ENCODE peak calls at places on chromosomes 2 and 18, in four cellular contexts. E, I, U and B are unnamed samples. For H3K36me3, the result is how much of the 10 kb centered on the place peaks cover.

GRCh38 chr2:25960396-25960795 is 21.9 kb downstream of the KIF3C start:
- DNase-seq in E (no peak), U (no peak), I (no peak), B (no peak)

GRCh38 chr2:226799976-226800940 is 638 bp upstream of the IRS1 start:
- DNase-seq in U (no peak), E (no peak), I (peak), B (no peak)

GRCh38 chr2:204544961-204545860 is at the start of gene PARD3B:
- DNase-seq in E (peak), I (peak), U (peak), B (no peak)

GRCh38 chr2:229578052-229578846 is 136.1 kb downstream of the DNER start:
- DNase-seq in E (no peak), I (no peak), U (no peak), B (no peak)

GRCh38 chr18:3016584-3017292 is 3.8 kb upstream of the LPIN2 start:
- DNase-seq in U (no peak), I (peak), E (no peak), B (no peak)

GRCh38 chr2:24515841-24516240 is 24.8 kb downstream of the NCOA1 start:
- DNase-seq in U (no peak), E (peak), I (no peak), B (no peak)

GRCh38 chr2:42106257-42106816 is 58.5 kb downstream of the PKDCC start:
- DNase-seq in E (no peak), I (no peak), U (no peak), B (no peak)

GRCh38 chr18:26429535-26429934 is 118.8 kb downstream of the KCTD1 start:
- DNase-seq in E (peak), U (no peak), I (no peak), B (peak)

GRCh38 chr18:59915606-59916005 is 15.8 kb downstream of the PMAIP1 start:
- DNase-seq in U (no peak), E (no peak), I (no peak), B (no peak)

GRCh38 chr2:203871371-203871983 is 3.9 kb downstream of the CTLA4 start:
- DNase-seq in I (no peak), U (no peak), E (no peak), B (no peak)

GRCh38 chr2:154960802-154961583 is 262.5 kb downstream of the KCNJ3 start:
- DNase-seq in U (no peak), E (no peak), I (no peak), B (no peak)

GRCh38 chr2:231926761-231927565 is 767 bp upstream of the NPPC start:
- DNase-seq in E (no peak), I (peak), U (no peak), B (no peak)

GRCh38 chr2:147051248-147051647 is 793.6 kb upstream of the ACVR2A start:
- DNase-seq in E (no peak), U (no peak), I (no peak), B (no peak)

GRCh38 chr2:30622452-30622851 is 175.4 kb downstream of the LCLAT1 start:
- DNase-seq in U (no peak), E (no peak), I (no peak), B (no peak)

GRCh38 chr2:176140520-176141317 is 10.6 kb upstream of the HOXD4 start:
- DNase-seq in I (peak), E (no peak), U (peak), B (no peak)

GRCh38 chr18:54284967-54285785 is 15.9 kb downstream of the POLI start:
- DNase-seq in E (peak), I (no peak), U (no peak), B (no peak)

GRCh38 chr2:26970244-26970927 is at the start of gene MAPRE3:
- DNase-seq in U (peak), E (peak), I (peak), B (no peak)

GRCh38 chr2:240429341-240429871 is 6.1 kb upstream of the GPC1 start:
- DNase-seq in E (no peak), I (peak), U (peak), B (no peak)

GRCh38 chr18:23200751-23201150 is 65.5 kb downstream of the CABLES1 start:
- DNase-seq in I (no peak), U (no peak), E (no peak), B (no peak)
- H3K36me3 ChIP-seq in I (under half), U (under half), E (under half), B (under half)

GRCh38 chr2:37985333-37985732 is 60.2 kb downstream of the RMDN2 start:
- DNase-seq in E (peak), U (no peak), I (no peak), B (no peak)

GRCh38 chr2:37983719-37984118 is 58.6 kb downstream of the RMDN2 start:
- DNase-seq in I (no peak), E (no peak), U (no peak), B (no peak)

GRCh38 chr2:37982847-37983246 is 57.8 kb downstream of the RMDN2 start:
- DNase-seq in I (no peak), E (no peak), U (no peak), B (no peak)

GRCh38 chr2:37984176-37984575 is 59.1 kb downstream of the RMDN2 start:
- DNase-seq in I (no peak), E (no peak), U (no peak), B (no peak)

DNA sequence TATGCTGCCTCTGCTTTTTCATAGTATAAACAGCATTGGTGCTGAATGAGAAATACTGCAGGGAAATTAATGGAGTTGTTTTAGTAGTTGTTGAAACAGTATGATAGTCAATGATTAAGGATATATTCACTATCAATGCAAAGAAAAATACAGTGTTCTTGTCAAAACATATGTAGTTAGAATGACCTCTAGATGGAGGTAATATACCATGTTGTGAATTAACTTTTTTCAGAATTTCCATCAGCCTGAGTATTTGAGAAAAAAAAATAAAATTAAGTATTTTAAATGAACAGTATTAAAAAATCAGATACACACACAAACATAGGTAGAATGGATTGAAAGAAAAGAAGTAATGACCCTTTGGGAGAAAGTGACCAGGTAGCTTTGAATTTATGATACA is 59.5 kb downstream of the RMDN2 start:
- DNase-seq in U (no peak), E (peak), I (no peak), B (no peak)
- TF ChIP-seq CTCF in U (no peak), E (no peak), I (peak), B (no peak)

GRCh38 chr2:235721586-235721985 is 227.7 kb downstream of the AGAP1 start:
- DNase-seq in E (no peak), I (peak), U (no peak), B (no peak)

GRCh38 chr2:235724964-235725603 is 231.2 kb downstream of the AGAP1 start:
- DNase-seq in U (peak), E (no peak), I (peak), B (no peak)

GRCh38 chr2:235723811-235724465 is 230.1 kb downstream of the AGAP1 start:
- DNase-seq in E (no peak), I (peak), U (no peak), B (no peak)

GRCh38 chr2:235723371-235723770 is 229.5 kb downstream of the AGAP1 start:
- DNase-seq in U (no peak), E (no peak), I (peak), B (no peak)

DNA sequence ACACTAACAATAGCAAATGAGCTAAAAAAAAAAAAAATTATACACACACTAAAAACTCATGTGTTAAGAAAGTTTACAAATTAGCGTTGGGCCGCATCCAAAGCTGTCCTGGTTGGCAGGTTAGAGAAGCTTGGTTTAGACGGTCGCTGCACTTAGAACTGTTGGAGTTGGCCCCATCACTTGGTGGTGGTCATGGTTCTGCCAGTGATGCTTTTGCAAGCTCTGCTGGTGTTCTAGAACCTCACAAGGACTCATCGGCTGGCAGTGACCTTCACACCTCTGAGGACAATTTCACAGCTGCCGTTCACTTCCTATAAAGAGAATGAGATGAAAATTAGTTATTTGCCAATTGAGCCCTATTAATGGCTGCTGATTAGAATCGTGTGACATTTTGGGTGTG is 229.0 kb downstream of the AGAP1 start:
- DNase-seq in I (peak), U (no peak), E (no peak), B (no peak)
- H3K36me3 ChIP-seq in I (under half), U (under half), E (under half), B (under half)

GRCh38 chr2:239075918-239076727 is 228.2 kb downstream of the TWIST2 start:
- DNase-seq in E (no peak), U (no peak), I (peak), B (no peak)
- TF ChIP-seq CTCF in E (no peak), U (no peak), I (no peak), B (no peak)

DNA sequence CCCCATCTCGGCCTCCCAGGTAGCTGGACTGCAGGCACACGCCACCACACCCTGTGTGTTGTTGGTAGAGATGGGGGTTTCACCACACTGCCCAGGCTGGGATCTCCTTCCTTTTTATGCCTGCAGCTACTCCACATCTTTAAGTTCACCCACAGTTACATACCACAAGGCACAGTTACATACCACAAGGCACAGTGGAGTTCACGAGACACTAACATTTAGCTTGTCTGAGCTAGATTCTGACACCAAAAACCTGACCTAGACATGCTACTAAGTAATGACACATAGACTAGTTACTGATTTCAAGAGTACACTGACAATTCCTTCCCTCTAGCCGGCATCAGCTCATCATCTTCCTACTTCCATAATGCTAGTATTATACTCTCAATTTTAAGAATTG is 4.3 kb downstream of the POLR2D start:
- DNase-seq in I (no peak), U (no peak), E (no peak), B (no peak)
- H3K36me3 ChIP-seq in I (under half), U (under half), E (under half), B (under half)

GRCh38 chr2:18378020-18378653 is 182.3 kb downstream of the RDH14 start:
- DNase-seq in I (no peak), U (peak), E (no peak), B (no peak)
- TF ChIP-seq CTCF in I (peak), U (peak), E (peak), B (peak)

GRCh38 chr2:219368690-219369108 is 19.0 kb downstream of the DNPEP start:
- DNase-seq in U (peak), E (peak), I (no peak), B (peak)

GRCh38 chr2:219369447-219369861 is 18.3 kb downstream of the DNPEP start:
- DNase-seq in I (peak), U (peak), E (peak), B (no peak)
- H3K36me3 ChIP-seq in I (under half), U (under half), E (under half), B (under half)